ENCODE peak calls at places on chromosomes 2 and 18, in nine cellular contexts. F is NCI-H1092 treated with DMSO at 0.1 percent for 48 hours; U is mesendoderm; V is DMS79; I is GM12865; K is stimulated activated CD4-positive, alpha-beta T cell treated with anti-CD3 and anti-CD28 coated beads, Interleukin-1b, Interleukin-23, amount 100 ng/mL, for 24 hours; O is transverse colon; L is NCI-H69; Z is PC-3. M is an unnamed sample.

GRCh38 chr2:158221055-158222021 is 119.7 kb downstream of the UPP2 start:
- DNase-seq in O (no peak), I (no peak), Z (no peak), L (peak), F (no peak), K (no peak), U (no peak), V (no peak), M (no peak)

GRCh38 chr2:3254438-3254941 is 123.1 kb downstream of the EIPR1 start:
- DNase-seq in U (no peak), Z (no peak), L (peak), F (no peak), I (peak), V (no peak), K (no peak), O (no peak), M (no peak)

GRCh38 chr18:42048150-42048549 is 93.1 kb downstream of the PIK3C3 start:
- DNase-seq in O (no peak), I (no peak), Z (peak), V (no peak), U (peak), F (no peak), L (peak), K (no peak), M (no peak)

GRCh38 chr2:105802587-105802986 is 57.9 kb downstream of the NCK2 start:
- DNase-seq in F (no peak), V (no peak), U (no peak), Z (no peak), O (no peak), I (peak), L (no peak), K (no peak), M (no peak)

GRCh38 chr2:227881866-227882517 is 10.6 kb downstream of the DAW1 start:
- DNase-seq in K (no peak), L (no peak), F (no peak), V (no peak), Z (peak), I (peak), O (no peak), U (no peak), M (no peak)

GRCh38 chr2:33877348-33878016 is 278.4 kb upstream of the FAM98A start:
- DNase-seq in Z (no peak), I (no peak), U (no peak), F (no peak), L (no peak), O (no peak), V (no peak), K (no peak), M (no peak)

GRCh38 chr18:51191139-51191717 is 6.3 kb downstream of the MEX3C start:
- DNase-seq in F (no peak), U (no peak), L (no peak), O (no peak), K (no peak), I (peak), Z (no peak), V (no peak), M (no peak)

GRCh38 chr18:55275042-55275897 is 312.7 kb downstream of the TCF4 start:
- DNase-seq in F (no peak), U (peak), L (peak), Z (peak), V (no peak), I (peak), O (no peak), K (no peak), M (no peak)

GRCh38 chr2:171154348-171154747 is 6.3 kb downstream of the TLK1 start:
- DNase-seq in Z (peak), O (no peak), V (no peak), I (no peak), K (no peak), L (no peak), F (no peak), U (no peak), M (no peak)

GRCh38 chr2:7417845-7418244 is 500.6 kb downstream of the RNF144A start:
- DNase-seq in Z (no peak), V (no peak), U (no peak), F (no peak), K (no peak), I (no peak), O (no peak), L (no peak), M (no peak)

GRCh38 chr2:197278804-197279763 is 31.5 kb downstream of the ANKRD44 start:
- DNase-seq in F (no peak), Z (no peak), U (no peak), K (no peak), L (no peak), I (no peak), O (no peak), V (no peak), M (no peak)

GRCh38 chr2:62291052-62291451 is 95.1 kb downstream of the B3GNT2 start:
- DNase-seq in L (no peak), U (no peak), I (no peak), V (no peak), K (no peak), Z (no peak), O (no peak), F (no peak), M (no peak)

GRCh38 chr2:157220502-157220901 is 37.0 kb upstream of the GALNT5 start:
- DNase-seq in O (no peak), U (no peak), Z (no peak), V (no peak), K (no peak), L (no peak), F (no peak), I (no peak), M (no peak)